ENCODE peak calls at places on chromosomes 13 and 19, in four cellular contexts. A is colonic mucosa, P is heart left ventricle, X is GM23338. R is an unnamed sample.

GRCh38 chr19:2428756-2429711 is 1.6 kb upstream of the TIMM13 start:
- DNase-seq in A (no peak), P (no peak), X (peak), R (no peak)

GRCh38 chr13:45786293-45786920 is 65.1 kb downstream of the SIAH3 start:
- DNase-seq in A (no peak), P (no peak), X (no peak), R (no peak)

GRCh38 chr19:54331626-54332025 is 7.3 kb downstream of the LILRA4 start:
- DNase-seq in A (no peak), P (no peak), X (no peak), R (peak)

GRCh38 chr19:20039203-20039723 is at the start of gene ZNF682:
- DNase-seq in A (peak), P (peak), X (peak), R (peak)

GRCh38 chr19:3055741-3056453 is 6.4 kb downstream of the TLE5 start:
- DNase-seq in A (peak), P (no peak), X (peak), R (peak)

GRCh38 chr19:35755160-35755549 is 1.7 kb downstream of the HSPB6 start:
- DNase-seq in A (no peak), P (no peak), X (peak), R (no peak)

GRCh38 chr13:87942204-87942603 is 271.0 kb downstream of the SLITRK5 start:
- DNase-seq in A (no peak), P (no peak), X (no peak), R (no peak)

GRCh38 chr19:39641773-39642172 is 13.9 kb upstream of the LGALS16 start:
- DNase-seq in A (no peak), P (no peak), X (no peak), R (no peak)

GRCh38 chr13:94968757-94969086 is 256.4 kb upstream of the SOX21 start:
- DNase-seq in A (no peak), P (no peak), X (no peak), R (no peak)

GRCh38 chr19:17855333-17856152 is 4.2 kb upstream of the RPL18A start:
- DNase-seq in A (peak), P (peak), X (peak), R (peak)

GRCh38 chr13:102328909-102329308 is 72.9 kb downstream of the FGF14 start:
- DNase-seq in A (no peak), P (no peak), X (no peak), R (no peak)

GRCh38 chr13:114058051-114058867 is 74.2 kb downstream of the RASA3 start:
- DNase-seq in A (no peak), P (no peak), X (no peak), R (no peak)

GRCh38 chr19:19321143-19321577 is 531 bp downstream of the MAU2 start:
- DNase-seq in A (peak), P (no peak), X (peak), R (no peak)

GRCh38 chr19:42397315-42398166 is 7.4 kb upstream of the CNFN start:
- DNase-seq in A (peak), P (no peak), X (no peak), R (no peak)

GRCh38 chr19:49326165-49326704 is 1.2 kb upstream of the SLC6A16 start:
- DNase-seq in A (peak), P (no peak), X (no peak), R (no peak)

GRCh38 chr19:1104452-1105216 is 840 bp downstream of the GPX4 start:
- DNase-seq in A (peak), P (peak), X (peak), R (peak)

GRCh38 chr19:47447470-47448359 is 24.0 kb downstream of the SLC8A2 start:
- DNase-seq in A (peak), P (no peak), X (peak), R (peak)

GRCh38 chr19:8505680-8506401 is 3.4 kb upstream of the PRAM1 start:
- DNase-seq in A (peak), P (peak), X (peak), R (peak)

GRCh38 chr13:113901231-113901630 is 37.4 kb upstream of the GAS6 start:
- DNase-seq in A (peak), P (no peak), X (no peak), R (no peak)

GRCh38 chr13:32378012-32378411 is 49.9 kb downstream of the N4BP2L1 start:
- DNase-seq in A (no peak), P (no peak), X (no peak), R (no peak)
- TF ChIP-seq CTCF in A (no peak), P (no peak), X (no peak), R (no peak)

GRCh38 chr13:50951366-50951765 is 41.8 kb downstream of the RNASEH2B start:
- DNase-seq in A (no peak), P (no peak), X (no peak), R (no peak)
- H3K27ac ChIP-seq in A (no peak), P (no peak), X (no peak), R (no peak)

GRCh38 chr19:10565567-10566407 is at the start of gene KRI1:
- DNase-seq in A (peak), P (peak), X (peak), R (peak)
- TF ChIP-seq CTCF in A (no peak), P (peak), X (peak), R (peak)

DNA sequence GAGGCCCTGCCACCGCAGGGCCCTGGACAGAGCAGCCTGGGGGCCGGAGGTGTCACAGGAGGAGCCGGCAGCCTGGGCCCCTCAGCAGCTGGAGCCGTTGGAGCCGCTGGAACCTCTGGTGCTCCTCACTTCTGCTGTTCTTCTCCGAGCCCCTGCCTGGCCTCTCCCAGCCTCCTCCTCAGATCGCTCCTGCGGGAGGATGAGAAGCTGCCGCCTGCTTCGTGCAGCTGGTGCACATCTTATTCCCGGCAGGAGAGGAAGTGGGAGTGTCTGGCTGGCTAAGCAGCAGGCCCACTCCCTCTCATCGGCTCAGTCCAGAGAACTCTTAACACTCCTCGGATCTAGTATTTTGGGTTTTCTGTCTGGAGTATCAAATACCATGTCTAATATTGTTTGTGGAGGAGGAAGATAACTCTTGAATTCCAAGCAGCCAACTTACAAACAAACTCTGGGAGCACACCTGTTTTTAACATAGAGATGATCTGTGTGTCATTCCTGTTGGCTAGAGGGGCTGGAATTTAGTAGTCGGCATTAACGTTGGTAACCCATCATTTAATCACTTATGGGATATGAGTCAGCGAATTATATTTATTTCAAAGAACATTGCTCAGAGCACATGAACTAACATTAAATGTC is 37.1 kb upstream of the RNF113B start:
- DNase-seq in A (no peak), P (no peak), X (no peak), R (no peak)
- H3K27ac ChIP-seq in A (peak), P (no peak), X (peak), R (peak)

DNA sequence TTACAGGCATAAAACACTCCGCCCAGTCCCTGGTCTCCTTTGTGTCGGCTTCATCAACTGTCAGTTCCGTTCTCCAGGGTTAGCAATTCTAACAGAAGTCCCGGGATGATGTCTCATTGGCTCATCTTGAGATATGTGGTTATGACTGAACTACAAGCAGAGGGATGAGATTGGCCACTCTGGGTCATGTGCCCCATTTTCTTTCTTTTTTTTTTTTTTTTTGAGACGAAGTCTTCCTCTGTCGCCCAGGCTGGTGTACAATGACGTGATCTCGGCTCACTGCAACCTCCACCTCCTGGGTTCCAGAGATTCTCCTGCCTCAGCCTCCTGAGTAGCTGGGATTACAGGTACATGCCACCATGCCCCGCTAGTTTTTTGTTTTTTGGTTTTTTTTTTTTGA is 95.4 kb upstream of the MRI1 start:
- DNase-seq in A (no peak), P (no peak), X (no peak), R (no peak)
- TF ChIP-seq CTCF in A (no peak), P (no peak), X (no peak), R (no peak)

DNA sequence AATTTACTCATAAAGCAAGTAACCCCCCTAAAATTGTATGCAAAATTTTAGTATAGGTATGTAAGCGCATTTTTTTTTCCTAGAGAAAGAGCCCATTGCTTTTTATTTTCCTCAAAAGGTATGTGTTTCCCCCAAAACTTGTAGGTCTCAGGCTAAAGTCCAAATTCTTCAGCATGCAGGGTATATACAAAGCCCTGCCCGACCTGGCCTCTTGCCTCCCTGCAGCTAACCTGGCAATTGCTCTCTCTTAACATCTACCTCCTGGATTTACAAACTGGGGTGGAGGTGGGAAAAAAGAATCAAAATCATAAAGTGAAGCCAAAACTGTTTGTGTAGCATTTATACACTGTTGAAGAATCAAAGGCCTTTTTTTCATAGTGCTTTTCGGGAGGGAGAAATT is 107.8 kb downstream of the KCNRG start:
- DNase-seq in A (no peak), P (no peak), X (no peak), R (no peak)
- H3K27ac ChIP-seq in A (peak), P (peak), X (no peak), R (peak)

DNA sequence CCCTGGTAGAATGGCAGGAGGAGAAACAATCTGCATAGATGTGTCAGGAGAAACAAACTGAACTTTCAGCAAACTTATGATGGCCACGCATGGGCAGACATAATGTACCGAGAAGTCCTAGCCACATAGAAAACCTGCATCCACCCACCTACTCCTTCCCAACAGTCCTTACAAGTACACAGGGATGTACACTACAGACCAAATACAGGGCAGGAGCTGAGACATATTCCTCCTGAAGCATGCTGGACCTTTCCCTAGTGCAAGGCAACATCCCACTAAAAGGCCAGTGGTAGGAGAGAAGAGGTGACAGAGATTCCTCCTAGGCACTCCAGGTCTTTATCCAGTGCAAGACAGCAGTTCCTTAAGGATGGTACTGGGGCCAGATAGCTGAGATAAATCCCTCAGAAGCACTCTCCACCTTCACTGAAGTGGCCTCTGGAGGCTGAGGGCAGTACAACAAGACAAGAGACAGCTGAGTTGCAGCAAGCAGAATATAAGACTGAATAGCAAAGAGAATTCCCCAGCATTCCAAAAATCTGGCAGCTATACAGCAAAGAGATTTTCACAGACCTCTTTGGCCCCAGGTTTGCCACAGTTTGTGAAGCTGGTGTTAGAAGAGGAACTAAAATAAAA is 18.3 kb downstream of the VWA8 start:
- DNase-seq in A (no peak), P (no peak), X (peak), R (no peak)
- TF ChIP-seq CTCF in A (peak), P (peak), X (peak), R (no peak)

DNA sequence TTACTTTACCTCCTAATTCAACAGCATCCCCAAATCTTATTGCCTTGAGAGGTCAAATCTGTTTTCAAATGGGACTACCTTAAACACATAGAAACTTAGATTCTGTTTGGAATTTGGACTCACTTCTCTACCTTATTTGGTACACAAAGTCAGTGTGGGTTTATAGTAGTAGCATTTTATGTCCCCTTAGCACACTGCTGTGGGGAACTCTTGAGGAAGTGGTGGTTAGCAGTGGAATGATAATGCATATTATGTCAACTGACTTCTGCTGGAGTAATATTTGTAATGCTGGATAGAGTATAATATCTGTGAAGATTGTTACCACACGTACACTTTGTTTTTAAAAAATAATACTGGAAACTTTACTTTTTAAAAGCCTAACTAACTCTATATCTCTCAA is 386.3 kb downstream of the NDFIP2 start:
- DNase-seq in A (no peak), P (no peak), X (no peak), R (no peak)
- H3K27ac ChIP-seq in A (no peak), P (no peak), X (no peak), R (no peak)

R was measured in lower lobe of right lung.